ENCODE peak calls at places on chromosomes 1 and 21, in four cellular contexts. A, E, T and C are unnamed samples.

GRCh38 chr1:197776348-197777082 is 1.2 kb upstream of the DENND1B start:
- DNase-seq in E (no peak), A (peak; percentile 28), T (peak; percentile 64), C (no peak)

GRCh38 chr1:12452262-12452661 is 165.7 kb downstream of the DHRS3 start:
- DNase-seq in A (no peak), T (no peak), E (no peak), C (no peak)

GRCh38 chr1:27428316-27429028 is 36.0 kb downstream of the GPR3 start:
- DNase-seq in E (no peak), T (no peak), A (no peak), C (no peak)

GRCh38 chr21:14405225-14405624 is 22.3 kb upstream of the HSPA13 start:
- DNase-seq in E (no peak), T (no peak), A (no peak), C (no peak)

GRCh38 chr1:197890936-197891335 is 11.5 kb upstream of the C1orf53 start:
- DNase-seq in A (no peak), E (no peak), T (no peak), C (no peak)

GRCh38 chr1:204408074-204408507 is 3.5 kb downstream of the PPP1R15B start:
- DNase-seq in E (no peak), T (peak; percentile 78), A (no peak), C (no peak)

GRCh38 chr21:36735201-36735515 is 36.2 kb downstream of the SIM2 start:
- DNase-seq in A (no peak), T (no peak), E (no peak), C (no peak)

GRCh38 chr1:2271134-2271785 is 43.1 kb downstream of the SKI start:
- DNase-seq in E (no peak), T (no peak), A (no peak), C (no peak)

GRCh38 chr1:183957216-183957830 is 80.2 kb downstream of the COLGALT2 start:
- DNase-seq in A (no peak), E (no peak), T (no peak), C (no peak)

GRCh38 chr1:225460021-225460736 is 32.3 kb upstream of the LBR start:
- DNase-seq in A (no peak), T (no peak), E (no peak), C (no peak)

GRCh38 chr21:42704861-42705260 is 51.4 kb downstream of the PDE9A start:
- DNase-seq in T (no peak), E (no peak), A (no peak), C (no peak)

GRCh38 chr1:53071167-53071865 is 9.3 kb downstream of the PODN start:
- DNase-seq in E (no peak), A (no peak), T (no peak), C (no peak)

GRCh38 chr1:43981135-43981491 is 2.1 kb downstream of the B4GALT2 start:
- DNase-seq in T (no peak), A (no peak), E (no peak), C (no peak)

GRCh38 chr1:111290104-111290503 is 547 bp upstream of the CHIA start:
- DNase-seq in A (no peak), E (no peak), T (no peak), C (no peak)

GRCh38 chr1:113035086-113035485 is 37.9 kb upstream of the LRIG2 start:
- DNase-seq in A (no peak), E (no peak), T (no peak), C (no peak)

GRCh38 chr1:43431676-43432075 is 22.1 kb downstream of the HYI start:
- DNase-seq in A (no peak), E (no peak), T (no peak), C (no peak)

GRCh38 chr1:57307382-57307781 is 116.5 kb downstream of the DAB1 start:
- DNase-seq in A (no peak), T (no peak), E (peak; percentile 1), C (no peak)

GRCh38 chr1:208829601-208830000 is 585.4 kb upstream of the PLXNA2 start:
- DNase-seq in A (no peak), E (no peak), T (no peak), C (no peak)

GRCh38 chr1:9659328-9659727 is 7.8 kb downstream of the PIK3CD start:
- DNase-seq in E (no peak), A (no peak), T (peak; percentile 70), C (no peak)

GRCh38 chr1:44592208-44593145 is 81.8 kb downstream of the TMEM53 start:
- DNase-seq in T (no peak), A (no peak), E (no peak), C (no peak)

GRCh38 chr1:119587328-119587727 is 60.7 kb downstream of the ZNF697 start:
- DNase-seq in A (no peak), E (no peak), T (peak; percentile 18), C (no peak)

GRCh38 chr1:153928245-153928644 is 5.5 kb upstream of the GATAD2B start:
- DNase-seq in E (no peak), T (no peak), A (no peak), C (no peak)

GRCh38 chr1:10832703-10833102 is 36.3 kb upstream of the CASZ1 start:
- DNase-seq in E (no peak), T (no peak), A (no peak), C (no peak)

GRCh38 chr1:101781437-101781836 is 215.3 kb downstream of the OLFM3 start:
- DNase-seq in E (no peak), T (peak; percentile 44), A (no peak), C (no peak)

GRCh38 chr1:228863776-228864175 is 128.5 kb downstream of the RHOU start:
- DNase-seq in A (no peak), E (no peak), T (no peak), C (no peak)

GRCh38 chr1:230905733-230906132 is 37.4 kb upstream of the C1orf198 start:
- DNase-seq in E (no peak), T (no peak), A (no peak), C (peak; percentile 44)

GRCh38 chr21:34611528-34611927 is 3.4 kb downstream of the RCAN1 start:
- DNase-seq in T (no peak), A (no peak), E (no peak), C (no peak)

GRCh38 chr1:17475729-17476128 is 36.3 kb upstream of the RCC2 start:
- DNase-seq in T (peak; percentile 7), A (no peak), E (no peak), C (no peak)

GRCh38 chr1:231272173-231272572 is 31.2 kb downstream of the GNPAT start:
- DNase-seq in T (no peak), E (no peak), A (no peak), C (no peak)

GRCh38 chr1:31943546-31944184 is 5.5 kb upstream of the PTP4A2 start:
- DNase-seq in A (no peak), T (no peak), E (no peak), C (no peak)

GRCh38 chr1:54275349-54275748 is 75.4 kb downstream of the MRPL37 start:
- DNase-seq in A (no peak), T (peak; percentile 77), E (no peak), C (no peak)

GRCh38 chr21:16978309-16978895 is 534.4 kb upstream of the CXADR start:
- DNase-seq in A (no peak), E (no peak), T (no peak), C (no peak)

GRCh38 chr1:27388337-27389005 is 4.0 kb upstream of the GPR3 start:
- DNase-seq in T (no peak), A (peak; percentile 61), E (no peak), C (no peak)

GRCh38 chr1:90561384-90561783 is 155.7 kb downstream of the BARHL2 start:
- DNase-seq in A (no peak), E (no peak), T (no peak), C (no peak)

GRCh38 chr1:198156111-198156744 is 570 bp upstream of the NEK7 start:
- DNase-seq in A (peak; percentile 69), T (peak; percentile 80), E (no peak), C (no peak)

GRCh38 chr1:94105957-94106529 is 14.9 kb downstream of the ABCA4 start:
- DNase-seq in A (no peak), T (no peak), E (no peak), C (no peak)

GRCh38 chr1:244349581-244350001 is 102.1 kb downstream of the ADSS2 start:
- DNase-seq in T (no peak), A (no peak), E (no peak), C (no peak)